ENCODE peak calls at places on chromosomes 12 and 14, in six cellular contexts. K is K562, F is heart right ventricle, L is PC-3, D is heart left ventricle, W is A549. C is an unnamed sample.

GRCh38 chr12:100591979-100592378 is 18.5 kb downstream of the GAS2L3 start:
- ATAC-seq in K (no peak), F (no peak), L (no peak), D (no peak), W (no peak), C (no peak)

GRCh38 chr12:122947352-122947792 is 18.9 kb downstream of the ABCB9 start:
- ATAC-seq in K (no peak), F (peak), L (no peak), D (peak), W (no peak), C (peak)

GRCh38 chr12:117030187-117030896 is 68.9 kb downstream of the TESC start:
- ATAC-seq in K (no peak), F (peak), L (no peak), D (no peak), W (no peak), C (no peak)

GRCh38 chr12:93137656-93138612 is 208.8 kb upstream of the EEA1 start:
- ATAC-seq in K (peak), F (peak), L (peak), D (peak), W (peak), C (peak)

GRCh38 chr14:85401396-85401795 is 128.5 kb upstream of the FLRT2 start:
- ATAC-seq in K (no peak), F (no peak), L (no peak), D (no peak), W (no peak), C (no peak)

GRCh38 chr12:17358850-17359249 is 731.1 kb downstream of the RERGL start:
- ATAC-seq in K (no peak), F (no peak), L (no peak), D (no peak), W (no peak), C (no peak)

GRCh38 chr12:71594214-71594948 is 69.3 kb downstream of the ZFC3H1 start:
- ATAC-seq in K (peak), F (no peak), L (peak), D (no peak), W (peak), C (no peak)

GRCh38 chr12:10634427-10634826 is 21.0 kb upstream of the MAGOHB start:
- ATAC-seq in K (no peak), F (no peak), L (peak), D (no peak), W (no peak), C (no peak)

GRCh38 chr14:51547260-51547659 is 104.5 kb upstream of the FRMD6 start:
- ATAC-seq in K (no peak), F (peak), L (peak), D (peak), W (peak), C (peak)

GRCh38 chr12:18320976-18321375 is 59.7 kb downstream of the PIK3C2G start:
- ATAC-seq in K (no peak), F (no peak), L (no peak), D (no peak), W (no peak), C (no peak)

GRCh38 chr12:128075332-128075731 is 191.6 kb upstream of the TMEM132C start:
- ATAC-seq in K (no peak), F (no peak), L (no peak), D (no peak), W (no peak), C (no peak)

GRCh38 chr14:65101631-65102440 is 481 bp downstream of the MAX start:
- ATAC-seq in K (peak), F (peak), L (no peak), D (peak), W (peak), C (peak)

GRCh38 chr12:52608826-52609630 is 7.8 kb upstream of the KRT72 start:
- ATAC-seq in K (no peak), F (no peak), L (no peak), D (no peak), W (no peak), C (no peak)

GRCh38 chr14:99673328-99674063 is 10.6 kb upstream of the CYP46A1 start:
- ATAC-seq in K (no peak), F (no peak), L (no peak), D (no peak), W (no peak), C (no peak)

GRCh38 chr14:75752907-75753594 is 92.0 kb downstream of the TTLL5 start:
- ATAC-seq in K (no peak), F (no peak), L (no peak), D (no peak), W (no peak), C (no peak)

GRCh38 chr12:25020621-25021243 is 71.8 kb upstream of the BCAT1 start:
- ATAC-seq in K (no peak), F (no peak), L (no peak), D (no peak), W (no peak), C (no peak)

GRCh38 chr12:125155366-125155765 is 90.1 kb downstream of the AACS start:
- ATAC-seq in K (no peak), F (peak), L (no peak), D (peak), W (no peak), C (no peak)

GRCh38 chr12:19439059-19440018 is at the start of gene AEBP2:
- ATAC-seq in K (peak), F (peak), L (peak), D (peak), W (peak), C (peak)

GRCh38 chr12:6057693-6058092 is 66.8 kb downstream of the VWF start:
- ATAC-seq in K (no peak), F (peak), L (no peak), D (no peak), W (no peak), C (no peak)

GRCh38 chr12:93404961-93405849 is 27.5 kb downstream of the NUDT4 start:
- ATAC-seq in K (peak), F (peak), L (peak), D (no peak), W (peak), C (no peak)

GRCh38 chr12:570237-570925 is 92.9 kb downstream of the NINJ2 start:
- ATAC-seq in K (peak), F (peak), L (peak), D (peak), W (peak), C (peak)

GRCh38 chr14:60768602-60769001 is 34.0 kb downstream of the MNAT1 start:
- ATAC-seq in K (no peak), F (no peak), L (peak), D (no peak), W (no peak), C (no peak)

GRCh38 chr14:90305176-90305601 is 26.6 kb downstream of the NRDE2 start:
- ATAC-seq in K (no peak), F (no peak), L (no peak), D (no peak), W (no peak), C (no peak)

GRCh38 chr14:103854822-103855733 is 7.7 kb upstream of the PPP1R13B start:
- ATAC-seq in K (peak), F (peak), L (peak), D (peak), W (no peak), C (peak)

GRCh38 chr14:53619625-53620324 is 336.9 kb downstream of the BMP4 start:
- ATAC-seq in K (no peak), F (peak), L (peak), D (peak), W (no peak), C (peak)

GRCh38 chr14:50055461-50056228 is 60.7 kb downstream of the VCPKMT start:
- ATAC-seq in K (no peak), F (peak), L (peak), D (peak), W (no peak), C (no peak)

GRCh38 chr12:122449317-122449716 is 26.8 kb upstream of the CLIP1 start:
- ATAC-seq in K (peak), F (no peak), L (peak), D (no peak), W (peak), C (no peak)

GRCh38 chr12:12032771-12033588 is 37.8 kb upstream of the BCL2L14 start:
- ATAC-seq in K (peak), F (peak), L (peak), D (peak), W (peak), C (peak)

GRCh38 chr14:104801284-104802119 is 601 bp downstream of the ZBTB42 start:
- ATAC-seq in K (peak), F (no peak), L (peak), D (no peak), W (peak), C (no peak)

GRCh38 chr12:71610036-71610795 is 53.4 kb downstream of the ZFC3H1 start:
- ATAC-seq in K (no peak), F (no peak), L (no peak), D (no peak), W (no peak), C (no peak)

GRCh38 chr12:60020068-60020467 is 424.2 kb downstream of the SLC16A7 start:
- ATAC-seq in K (no peak), F (no peak), L (no peak), D (no peak), W (no peak), C (no peak)

GRCh38 chr14:46580941-46581671 is 70.5 kb downstream of the RPL10L start:
- ATAC-seq in K (no peak), F (no peak), L (no peak), D (no peak), W (no peak), C (no peak)

GRCh38 chr12:112000806-112001205 is 12.2 kb downstream of the TMEM116 start:
- ATAC-seq in K (no peak), F (no peak), L (no peak), D (peak), W (no peak), C (no peak)

GRCh38 chr14:77181603-77182437 is at the start of gene TMEM63C:
- ATAC-seq in K (peak), F (no peak), L (peak), D (peak), W (peak), C (peak)

GRCh38 chr12:16310934-16311333 is 33.4 kb upstream of the SLC15A5 start:
- ATAC-seq in K (no peak), F (no peak), L (no peak), D (no peak), W (no peak), C (no peak)

GRCh38 chr12:91601057-91601456 is 418.4 kb upstream of the DCN start:
- ATAC-seq in K (no peak), F (no peak), L (no peak), D (no peak), W (no peak), C (no peak)

GRCh38 chr12:43210437-43211197 is 341.4 kb downstream of the ADAMTS20 start:
- ATAC-seq in K (no peak), F (peak), L (no peak), D (peak), W (no peak), C (no peak)

GRCh38 chr14:52700701-52701172 is 5.4 kb upstream of the ERO1A start:
- ATAC-seq in K (no peak), F (no peak), L (peak), D (no peak), W (no peak), C (no peak)

DNA sequence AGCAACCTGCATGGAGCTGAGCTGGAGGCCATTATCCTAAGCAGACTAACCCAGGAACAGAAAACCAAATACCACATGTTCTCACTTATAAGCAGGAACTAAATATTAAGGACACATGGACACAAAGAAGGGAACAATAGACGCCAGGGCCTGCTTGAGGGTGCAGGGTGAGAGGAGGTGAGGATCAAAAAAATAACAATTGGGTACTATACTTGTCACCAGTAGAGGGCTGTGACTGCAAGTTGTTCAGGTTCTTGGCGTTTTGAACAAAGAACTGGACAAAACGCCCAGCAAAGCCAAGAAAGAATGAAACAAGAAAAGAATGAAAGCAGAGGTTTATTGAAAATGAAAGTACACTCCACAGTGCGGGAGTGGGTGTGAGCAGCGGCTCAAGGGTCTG is 208.5 kb upstream of the NEDD1 start:
- ATAC-seq in K (peak), F (no peak), L (no peak), D (no peak), W (peak), C (no peak)
- H3K27ac ChIP-seq in K (no peak), F (no peak), L (no peak), D (no peak), W (no peak), C (no peak)

DNA sequence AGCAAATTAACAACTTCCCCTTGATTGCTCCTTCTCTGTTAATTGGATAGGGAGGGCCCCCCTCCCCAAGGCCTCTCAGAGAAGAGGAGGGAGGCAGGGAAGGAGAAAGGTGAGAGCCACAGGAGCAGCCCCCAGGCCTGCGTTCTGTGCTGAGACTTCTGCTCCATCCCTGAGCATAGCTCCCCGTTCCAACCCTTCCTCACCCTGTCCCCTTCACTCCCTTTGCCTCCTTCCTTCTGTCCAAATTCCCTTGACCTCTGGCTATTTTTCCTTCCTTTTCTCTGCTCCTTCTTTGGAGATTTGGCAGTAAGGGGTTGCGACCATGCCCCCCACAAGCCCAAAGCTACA is 793 bp upstream of the ASIC1 start:
- ATAC-seq in K (no peak), F (no peak), L (no peak), D (no peak), W (no peak), C (no peak)
- H3K27ac ChIP-seq in K (no peak), F (no peak), L (no peak), D (no peak), W (peak), C (no peak)

GRCh38 chr14:21537088-21537424 is 10.9 kb upstream of the SALL2 start:
- ATAC-seq in K (no peak), F (no peak), L (no peak), D (no peak), W (no peak), C (no peak)

GRCh38 chr14:21535545-21536394 is 9.6 kb upstream of the SALL2 start:
- ATAC-seq in K (peak), F (peak), L (no peak), D (no peak), W (no peak), C (no peak)

GRCh38 chr14:21539154-21539940 is 13.2 kb upstream of the SALL2 start:
- ATAC-seq in K (peak), F (no peak), L (no peak), D (no peak), W (no peak), C (no peak)

GRCh38 chr14:21536395-21537087 is 10.4 kb upstream of the SALL2 start:
- ATAC-seq in K (no peak), F (peak), L (no peak), D (no peak), W (no peak), C (no peak)

DNA sequence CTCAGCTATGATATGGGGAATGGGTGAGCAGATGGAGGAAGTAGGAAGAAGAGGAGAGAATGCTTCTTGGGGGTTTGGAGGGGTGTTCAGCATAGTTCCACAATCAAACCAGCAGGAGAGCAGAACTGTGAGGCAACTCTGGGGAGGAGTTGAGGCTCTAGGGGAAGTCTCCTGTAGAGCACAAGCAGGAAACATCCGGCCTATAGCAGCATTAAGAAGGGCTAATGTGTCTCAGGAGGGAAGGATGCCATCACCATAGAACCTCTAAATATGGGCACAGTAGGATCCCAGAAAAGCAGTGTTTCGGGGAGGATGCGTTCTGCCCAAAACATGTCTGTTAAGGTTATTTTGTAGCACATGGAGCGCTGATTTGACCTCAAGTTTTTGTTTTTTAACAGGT is 8.4 kb upstream of the SALL2 start:
- ATAC-seq in K (peak), F (no peak), L (no peak), D (no peak), W (peak), C (no peak)
- H3K27ac ChIP-seq in K (no peak), F (no peak), L (no peak), D (no peak), W (no peak), C (no peak)

GRCh38 chr12:82474798-82475184 is 116.5 kb downstream of the METTL25 start:
- ATAC-seq in K (no peak), F (no peak), L (peak), D (no peak), W (no peak), C (no peak)
- H3K27ac ChIP-seq in K (no peak), F (no peak), L (peak), D (no peak), W (no peak), C (no peak)

DNA sequence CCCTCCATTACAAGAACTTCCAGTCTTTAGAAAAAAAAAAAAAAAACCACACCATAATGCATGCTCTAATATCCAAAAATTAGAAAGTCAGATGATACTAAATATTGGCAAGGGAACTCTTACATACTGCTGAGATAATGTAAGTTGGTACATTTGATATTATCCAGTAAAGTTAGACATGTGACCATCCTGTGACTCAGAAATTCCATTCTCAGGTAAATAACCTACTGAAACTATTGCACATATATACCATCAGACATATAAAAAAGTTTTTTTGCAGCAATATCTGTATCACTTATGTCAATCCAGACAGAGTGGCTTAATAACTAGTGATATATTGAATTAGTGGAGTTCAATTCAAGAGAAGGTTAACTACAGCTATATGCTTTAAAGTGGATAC is 63.5 kb downstream of the KITLG start:
- ATAC-seq in K (no peak), F (no peak), L (peak), D (no peak), W (no peak), C (no peak)
- H3K27ac ChIP-seq in K (no peak), F (no peak), L (no peak), D (no peak), W (no peak), C (no peak)

GRCh38 chr12:57131896-57132744 is 3.8 kb downstream of the LRP1 start:
- ATAC-seq in K (no peak), F (no peak), L (no peak), D (no peak), W (no peak), C (no peak)
- H3K27ac ChIP-seq in K (no peak), F (peak), L (no peak), D (peak), W (peak), C (peak)

DNA sequence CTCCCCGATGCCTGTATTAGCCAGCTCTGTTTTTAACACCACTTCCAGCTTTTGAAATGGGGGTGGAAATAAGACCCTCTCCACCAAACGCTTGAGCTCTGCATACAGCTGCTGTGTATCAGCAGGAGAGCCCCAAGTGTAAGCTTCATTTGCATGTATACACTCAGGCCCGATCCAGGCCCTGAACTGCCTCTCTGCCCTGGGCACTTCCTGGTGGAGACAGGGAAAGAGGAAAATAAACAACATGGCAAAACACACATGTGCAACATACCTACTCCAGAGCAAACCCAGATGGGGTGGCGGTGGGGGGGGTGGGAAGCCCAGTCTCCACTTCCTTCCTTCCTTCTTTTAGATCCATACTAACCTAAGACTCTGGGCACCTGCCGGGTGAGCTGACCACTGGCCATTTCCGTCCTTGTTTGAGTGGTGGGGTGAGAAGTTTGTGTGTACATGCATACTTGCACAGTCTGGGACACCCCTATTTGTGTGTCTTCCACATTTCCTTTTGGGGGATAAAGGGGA is 55.3 kb downstream of the RBM19 start:
- ATAC-seq in K (no peak), F (no peak), L (no peak), D (no peak), W (no peak), C (no peak)
- H3K27ac ChIP-seq in K (no peak), F (no peak), L (no peak), D (no peak), W (no peak), C (no peak)

C was measured in gastroesophageal sphincter.